ENCODE peak calls at places on chromosome X, in four cellular contexts. One of them, this sample, is unnamed.

GRCh38 chrX:85995641-85996040 is 51.7 kb downstream of the CHM start:
- DNase-seq in EL: no peak
- DNase-seq in suprapubic skin: no peak
- DNase-seq in NCI-H1105: no peak
- DNase-seq in this sample: no peak

GRCh38 chrX:39508300-39508692 is 589.5 kb downstream of the BCOR start:
- DNase-seq in EL: no peak
- DNase-seq in suprapubic skin: no peak
- DNase-seq in NCI-H1105: no peak
- DNase-seq in this sample: no peak

GRCh38 chrX:48806088-48806487 is 4.2 kb downstream of the HDAC6 start:
- DNase-seq in EL: no peak
- DNase-seq in suprapubic skin: peak
- DNase-seq in NCI-H1105: no peak
- DNase-seq in this sample: no peak

GRCh38 chrX:54049801-54050200 is 5.5 kb upstream of the PHF8 start:
- DNase-seq in EL: no peak
- DNase-seq in suprapubic skin: no peak
- DNase-seq in NCI-H1105: no peak
- DNase-seq in this sample: no peak

GRCh38 chrX:37830371-37830770 is 17.0 kb downstream of the DYNLT3 start:
- DNase-seq in EL: no peak
- DNase-seq in suprapubic skin: no peak
- DNase-seq in NCI-H1105: no peak
- DNase-seq in this sample: no peak

GRCh38 chrX:2371026-2371778 is 129.6 kb downstream of the DHRSX start:
- DNase-seq in EL: no peak
- DNase-seq in suprapubic skin: no peak
- DNase-seq in NCI-H1105: no peak
- DNase-seq in this sample: no peak

GRCh38 chrX:31036895-31037294 is 34.9 kb downstream of the FTHL17 start:
- DNase-seq in EL: peak
- DNase-seq in suprapubic skin: no peak
- DNase-seq in NCI-H1105: no peak
- DNase-seq in this sample: no peak

GRCh38 chrX:70038951-70039350 is 10.8 kb downstream of the AWAT2 start:
- DNase-seq in EL: no peak
- DNase-seq in suprapubic skin: no peak
- DNase-seq in NCI-H1105: peak
- DNase-seq in this sample: peak

GRCh38 chrX:107935664-107936433 is 46.3 kb downstream of the TEX13B start:
- DNase-seq in EL: peak
- DNase-seq in suprapubic skin: no peak
- DNase-seq in NCI-H1105: no peak
- DNase-seq in this sample: no peak

GRCh38 chrX:85627363-85627762 is 247.9 kb upstream of the POF1B start:
- DNase-seq in EL: no peak
- DNase-seq in suprapubic skin: no peak
- DNase-seq in NCI-H1105: no peak
- DNase-seq in this sample: no peak

GRCh38 chrX:50617183-50617582 is 146.6 kb upstream of the DGKK start:
- DNase-seq in EL: no peak
- DNase-seq in suprapubic skin: no peak
- DNase-seq in NCI-H1105: no peak
- DNase-seq in this sample: no peak

GRCh38 chrX:129762448-129762847 is 17.3 kb upstream of the SASH3 start:
- DNase-seq in EL: no peak
- DNase-seq in suprapubic skin: no peak
- DNase-seq in NCI-H1105: no peak
- DNase-seq in this sample: no peak

GRCh38 chrX:131985526-131986049 is 37.5 kb upstream of the STK26 start:
- DNase-seq in EL: no peak
- DNase-seq in suprapubic skin: no peak
- DNase-seq in NCI-H1105: no peak
- DNase-seq in this sample: no peak

GRCh38 chrX:19332983-19333382 is 10.7 kb upstream of the PDHA1 start:
- DNase-seq in EL: peak
- DNase-seq in suprapubic skin: no peak
- DNase-seq in NCI-H1105: peak
- DNase-seq in this sample: no peak

This sample was measured in mesenteric fat pad.